ENCODE peak calls at places on chromosomes 7 and 10, in four cellular contexts. I, Z, O and G are unnamed samples.

GRCh38 chr7:112290065-112290464 is 83.6 kb downstream of the ZNF277 start:
- DNase-seq in I (no peak), Z (no peak), O (no peak), G (no peak)

GRCh38 chr7:27132978-27133377 is 2.4 kb upstream of the HOXA4 start:
- DNase-seq in I (no peak), Z (no peak), O (no peak), G (no peak)

GRCh38 chr10:29765330-29765729 is 130.6 kb upstream of the SVIL start:
- DNase-seq in I (no peak), Z (no peak), O (no peak), G (no peak)

GRCh38 chr7:77199008-77199966 is at the start of gene FGL2:
- DNase-seq in I (no peak), Z (peak), O (no peak), G (no peak)

GRCh38 chr7:86920154-86920553 is 139.3 kb downstream of the ELAPOR2 start:
- DNase-seq in I (no peak), Z (no peak), O (no peak), G (no peak)

GRCh38 chr10:99526861-99527504 is 5.8 kb upstream of the NKX2-3 start:
- DNase-seq in I (no peak), Z (no peak), O (no peak), G (no peak)

GRCh38 chr10:1109795-1110673 is 53.8 kb downstream of the WDR37 start:
- DNase-seq in I (peak), Z (peak), O (peak), G (peak)

GRCh38 chr10:127309609-127310008 is 113.2 kb upstream of the INSYN2A start:
- DNase-seq in I (no peak), Z (no peak), O (no peak), G (no peak)

GRCh38 chr7:5502726-5503243 is 79.2 kb upstream of the TNRC18 start:
- DNase-seq in I (no peak), Z (no peak), O (no peak), G (no peak)

GRCh38 chr10:60731134-60731883 is 47.0 kb upstream of the CDK1 start:
- DNase-seq in I (no peak), Z (peak), O (no peak), G (peak)

GRCh38 chr10:132104471-132105301 is 38.9 kb downstream of the JAKMIP3 start:
- DNase-seq in I (no peak), Z (no peak), O (no peak), G (no peak)

GRCh38 chr7:120274899-120275298 is 1.9 kb downstream of the KCND2 start:
- DNase-seq in I (no peak), Z (no peak), O (no peak), G (no peak)

GRCh38 chr7:102426268-102427031 is 6.9 kb upstream of the ORAI2 start:
- DNase-seq in I (no peak), Z (peak), O (no peak), G (peak)

GRCh38 chr10:33152146-33152545 is 182.3 kb downstream of the NRP1 start:
- DNase-seq in I (no peak), Z (no peak), O (no peak), G (no peak)

GRCh38 chr10:71766717-71767419 is 6.5 kb downstream of the VSIR start:
- DNase-seq in I (peak), Z (no peak), O (peak), G (peak)

GRCh38 chr10:131184503-131184902 is 127.0 kb downstream of the TCERG1L start:
- DNase-seq in I (no peak), Z (no peak), O (no peak), G (no peak)

GRCh38 chr7:122546496-122546895 is 152.4 kb downstream of the RNF133 start:
- DNase-seq in I (no peak), Z (no peak), O (no peak), G (no peak)

GRCh38 chr10:70558871-70559810 is 43.4 kb downstream of the PRF1 start:
- DNase-seq in I (no peak), Z (no peak), O (peak), G (peak)

GRCh38 chr10:87546971-87547413 is 42.3 kb downstream of the MINPP1 start:
- DNase-seq in I (peak), Z (no peak), O (no peak), G (no peak)

GRCh38 chr7:131602994-131603372 is 46.6 kb upstream of the PODXL start:
- DNase-seq in I (no peak), Z (no peak), O (no peak), G (no peak)

GRCh38 chr10:78520737-78521430 is 487.2 kb downstream of the RPS24 start:
- DNase-seq in I (peak), Z (no peak), O (peak), G (no peak)

GRCh38 chr7:63067897-63068585 is 930.6 kb upstream of the ZNF722 start:
- DNase-seq in I (no peak), Z (peak), O (no peak), G (no peak)

GRCh38 chr10:46525177-46525823 is 31.2 kb downstream of the GPRIN2 start:
- DNase-seq in I (no peak), Z (no peak), O (peak), G (no peak)

GRCh38 chr7:143495806-143496672 is 18.4 kb downstream of the TAS2R41 start:
- DNase-seq in I (no peak), Z (no peak), O (no peak), G (no peak)

GRCh38 chr10:63267414-63268138 is 134.4 kb downstream of the NRBF2 start:
- DNase-seq in I (peak), Z (peak), O (peak), G (no peak)

GRCh38 chr7:80165177-80165576 is 30.5 kb downstream of the GNAI1 start:
- DNase-seq in I (no peak), Z (no peak), O (no peak), G (no peak)

GRCh38 chr10:61747341-61747740 is 84.6 kb downstream of the CABCOCO1 start:
- DNase-seq in I (no peak), Z (no peak), O (no peak), G (no peak)

GRCh38 chr10:61742812-61743211 is 80.1 kb downstream of the CABCOCO1 start:
- DNase-seq in I (no peak), Z (no peak), O (no peak), G (no peak)

GRCh38 chr10:61749271-61749670 is 86.5 kb downstream of the CABCOCO1 start:
- DNase-seq in I (no peak), Z (no peak), O (no peak), G (no peak)

GRCh38 chr10:61744469-61744868 is 81.7 kb downstream of the CABCOCO1 start:
- DNase-seq in I (no peak), Z (peak), O (peak), G (no peak)
- TF ChIP-seq CTCF in I (peak), Z (peak), O (peak), G (no peak)

DNA sequence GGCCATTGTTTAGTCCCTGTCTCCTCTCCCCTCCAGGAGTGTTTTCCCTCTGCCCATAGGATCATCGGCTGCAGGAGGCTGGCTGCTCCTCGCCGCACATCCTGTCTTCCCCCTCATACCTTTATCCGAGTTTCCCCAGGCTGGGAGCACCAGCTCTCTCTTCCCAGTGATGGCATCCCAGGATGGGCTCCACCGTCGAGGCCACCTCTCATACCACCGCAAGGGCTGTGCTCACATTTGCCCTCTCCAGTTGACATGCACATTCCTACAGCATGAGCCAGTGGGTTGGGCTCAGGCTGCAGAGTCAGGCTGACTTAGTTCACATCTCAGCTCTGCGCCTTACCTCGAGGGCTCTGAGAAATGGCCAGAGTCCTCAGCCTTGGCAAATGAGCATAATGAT is 12.1 kb downstream of the HKDC1 start:
- DNase-seq in I (no peak), Z (no peak), O (peak), G (no peak)
- TF ChIP-seq CTCF in I (no peak), Z (no peak), O (no peak), G (no peak)

DNA sequence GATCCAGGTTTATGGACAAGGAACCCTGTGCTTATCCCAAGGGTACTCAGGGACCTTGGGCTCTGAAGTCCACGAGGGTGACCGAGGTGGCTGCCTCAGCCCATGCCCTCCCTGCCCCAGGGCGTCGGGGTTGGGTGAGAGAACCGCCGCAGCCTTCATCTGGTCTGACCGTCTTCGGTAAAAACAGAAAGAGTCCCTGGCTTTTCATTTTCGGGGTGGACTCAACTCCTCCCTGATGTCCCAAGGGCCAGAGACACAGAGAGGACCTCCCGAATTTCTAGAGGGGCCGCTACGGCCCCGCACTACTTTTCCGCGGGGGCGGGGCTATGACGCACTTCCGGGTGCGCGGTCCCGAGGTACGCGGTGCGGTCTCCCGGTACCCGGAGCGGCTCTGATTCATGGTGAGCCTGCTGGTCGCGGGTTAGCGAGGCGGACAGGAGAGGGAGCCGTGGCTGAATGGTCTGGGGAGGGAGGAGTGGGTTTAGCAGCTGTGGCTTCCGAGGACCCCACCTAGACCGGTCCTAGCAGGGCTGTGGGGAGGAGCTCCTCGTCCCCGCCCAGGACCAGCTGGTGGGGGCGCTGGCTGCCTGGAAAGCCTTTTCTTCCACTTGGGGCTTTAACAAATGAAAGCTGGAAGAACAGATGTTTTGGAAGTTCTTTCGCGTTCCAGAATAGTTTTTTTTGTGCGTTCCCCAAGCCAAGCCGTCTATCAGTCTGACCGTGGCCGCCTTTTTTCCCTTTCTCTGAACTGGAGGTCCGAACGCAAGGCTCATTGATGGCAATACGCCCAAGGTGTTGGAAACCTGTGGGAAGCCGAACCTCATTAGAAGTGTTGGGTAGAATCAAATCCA is at the start of gene ZSCAN21:
- DNase-seq in I (peak), Z (peak), O (peak), G (peak)
- TF ChIP-seq CTCF in I (peak), Z (no peak), O (peak), G (peak)

GRCh38 chr7:128886391-128887168 is 23.9 kb downstream of the ATP6V1F start:
- DNase-seq in I (no peak), Z (no peak), O (no peak), G (no peak)
- TF ChIP-seq CTCF in I (no peak), Z (no peak), O (no peak), G (no peak)